ENCODE peak calls at places on chromosomes 5 and 9, in eight cellular contexts. H is choroid plexus epithelial cell, B is stomach, F is mesendoderm, O is erythroblast, J is heart right ventricle, Y is left ventricle myocardium inferior, N is endothelial cell. X is an unnamed sample.

GRCh38 chr9:2787065-2787464 is 56.8 kb downstream of the PUM3 start:
- DNase-seq in H (peak), B (no peak), F (no peak), O (no peak), J (no peak), Y (no peak), N (no peak), X (no peak)

GRCh38 chr5:17096975-17097695 is 120.3 kb upstream of the BASP1 start:
- DNase-seq in H (peak), B (no peak), F (peak), O (no peak), J (no peak), Y (no peak), N (no peak), X (no peak)

GRCh38 chr9:128635266-128636023 is 21.2 kb downstream of the DYNC2I2 start:
- DNase-seq in H (peak), B (peak), F (peak), O (no peak), J (peak), Y (peak), N (peak), X (peak)

GRCh38 chr5:59358497-59358896 is 535.0 kb downstream of the PDE4D start:
- DNase-seq in H (peak), B (no peak), F (peak), O (peak), J (no peak), Y (peak), N (no peak), X (peak)

GRCh38 chr5:178422400-178422775 is 167.8 kb downstream of the COL23A1 start:
- DNase-seq in H (no peak), B (no peak), F (no peak), O (no peak), J (no peak), Y (no peak), N (no peak), X (no peak)

GRCh38 chr5:169745441-169746146 is 108.5 kb downstream of the DOCK2 start:
- DNase-seq in H (peak), B (no peak), F (peak), O (no peak), J (no peak), Y (no peak), N (no peak), X (no peak)

GRCh38 chr5:84384604-84385575 is at the start of gene EDIL3:
- DNase-seq in H (peak), B (no peak), F (peak), O (peak), J (peak), Y (no peak), N (peak), X (no peak)

GRCh38 chr5:14728109-14728938 is 63.8 kb downstream of the OTULIN start:
- DNase-seq in H (no peak), B (no peak), F (peak), O (no peak), J (no peak), Y (no peak), N (peak), X (peak)

GRCh38 chr9:72579190-72579589 is 57.8 kb downstream of the TMC1 start:
- DNase-seq in H (peak), B (peak), F (no peak), O (peak), J (peak), Y (peak), N (no peak), X (peak)

GRCh38 chr5:83467315-83468044 is 4.1 kb upstream of the VCAN start:
- DNase-seq in H (peak), B (no peak), F (peak), O (no peak), J (peak), Y (peak), N (no peak), X (no peak)

GRCh38 chr5:76999451-76999850 is 30.8 kb upstream of the AGGF1 start:
- DNase-seq in H (peak), B (no peak), F (peak), O (no peak), J (no peak), Y (no peak), N (no peak), X (no peak)

GRCh38 chr9:133141833-133142594 is 21.0 kb upstream of the RALGDS start:
- DNase-seq in H (no peak), B (peak), F (no peak), O (no peak), J (peak), Y (peak), N (no peak), X (peak)

GRCh38 chr9:93677641-93678136 is 101.3 kb downstream of the PHF2 start:
- DNase-seq in H (no peak), B (no peak), F (no peak), O (no peak), J (no peak), Y (peak), N (peak), X (no peak)

GRCh38 chr5:4295663-4296339 is 700.2 kb downstream of the IRX1 start:
- DNase-seq in H (no peak), B (no peak), F (peak), O (no peak), J (no peak), Y (no peak), N (peak), X (no peak)

GRCh38 chr9:36192196-36192595 is 1.5 kb downstream of the CLTA start:
- DNase-seq in H (peak), B (no peak), F (peak), O (peak), J (no peak), Y (no peak), N (no peak), X (no peak)

GRCh38 chr9:85723220-85723619 is 18.5 kb downstream of the AGTPBP1 start:
- DNase-seq in H (peak), B (no peak), F (peak), O (no peak), J (peak), Y (peak), N (peak), X (no peak)

GRCh38 chr5:102850503-102850902 is 95.4 kb downstream of the PAM start:
- DNase-seq in H (no peak), B (no peak), F (peak), O (no peak), J (no peak), Y (no peak), N (no peak), X (no peak)

GRCh38 chr9:2243666-2244555 is 228.8 kb downstream of the SMARCA2 start:
- DNase-seq in H (no peak), B (no peak), F (no peak), O (no peak), J (no peak), Y (no peak), N (no peak), X (no peak)

GRCh38 chr9:136946893-136947891 is 2.1 kb downstream of the C8G start:
- DNase-seq in H (no peak), B (no peak), F (no peak), O (no peak), J (peak), Y (no peak), N (no peak), X (no peak)

GRCh38 chr5:32069396-32069795 is 104.7 kb downstream of the GOLPH3 start:
- DNase-seq in H (no peak), B (no peak), F (no peak), O (no peak), J (no peak), Y (no peak), N (no peak), X (no peak)

GRCh38 chr5:88813805-88814584 is 69.0 kb downstream of the MEF2C start:
- DNase-seq in H (no peak), B (no peak), F (peak), O (no peak), J (no peak), Y (no peak), N (no peak), X (no peak)

GRCh38 chr9:110258671-110259070 is 2.4 kb upstream of the TXN start:
- DNase-seq in H (no peak), B (no peak), F (no peak), O (peak), J (no peak), Y (no peak), N (no peak), X (no peak)

GRCh38 chr5:1747079-1747802 is 52.4 kb downstream of the MRPL36 start:
- DNase-seq in H (no peak), B (no peak), F (no peak), O (no peak), J (no peak), Y (no peak), N (no peak), X (no peak)

GRCh38 chr9:99294850-99295461 is 72.9 kb downstream of the SEC61B start:
- DNase-seq in H (peak), B (no peak), F (peak), O (no peak), J (no peak), Y (no peak), N (no peak), X (no peak)

GRCh38 chr9:23215688-23216087 is 610.4 kb downstream of the ELAVL2 start:
- DNase-seq in H (no peak), B (no peak), F (no peak), O (no peak), J (no peak), Y (no peak), N (no peak), X (no peak)

GRCh38 chr5:170534941-170535340 is 31.1 kb downstream of the KCNIP1 start:
- DNase-seq in H (no peak), B (no peak), F (no peak), O (no peak), J (no peak), Y (no peak), N (no peak), X (no peak)

GRCh38 chr9:92378825-92379535 is 25.4 kb downstream of the OGN start:
- DNase-seq in H (no peak), B (no peak), F (peak), O (no peak), J (no peak), Y (no peak), N (no peak), X (no peak)

GRCh38 chr9:29211681-29212589 is 1638.7 kb upstream of the C9orf72 start:
- DNase-seq in H (peak), B (peak), F (peak), O (peak), J (no peak), Y (no peak), N (peak), X (peak)

GRCh38 chr9:92654481-92655301 is 15.2 kb downstream of the IPPK start:
- DNase-seq in H (no peak), B (no peak), F (no peak), O (peak), J (no peak), Y (no peak), N (no peak), X (no peak)

GRCh38 chr5:61697811-61698587 is 365.9 kb downstream of the ZSWIM6 start:
- DNase-seq in H (no peak), B (no peak), F (peak), O (no peak), J (no peak), Y (no peak), N (no peak), X (no peak)

GRCh38 chr9:99819123-99819483 is 2.6 kb upstream of the NR4A3 start:
- DNase-seq in H (no peak), B (no peak), F (peak), O (peak), J (no peak), Y (no peak), N (no peak), X (no peak)

X was measured in mucosa of gallbladder.